ENCODE peak calls at places on chromosome 19, in eight cellular contexts. A is amniotic stem cell, E is A549, Y is HEK293T, V is nucleus accumbens, H is DMS153, C is cardiac muscle cell, J is T-cell. G is an unnamed sample.

GRCh38 chr19:1161716-1162115 is 12.4 kb downstream of the SBNO2 start:
- DNase-seq in A (no peak), E (peak), Y (peak), V (no peak), H (peak), C (no peak), J (no peak), G (no peak)

GRCh38 chr19:46000497-46001246 is 5.4 kb downstream of the CCDC61 start:
- DNase-seq in A (no peak), E (no peak), Y (peak), V (peak), H (peak), C (peak), J (peak), G (no peak)

GRCh38 chr19:17835182-17836006 is 12.4 kb downstream of the JAK3 start:
- DNase-seq in A (no peak), E (no peak), Y (no peak), V (no peak), H (no peak), C (no peak), J (no peak), G (no peak)

GRCh38 chr19:4068058-4068966 is 1.6 kb upstream of the ZBTB7A start:
- DNase-seq in A (no peak), E (no peak), Y (no peak), V (no peak), H (no peak), C (no peak), J (no peak), G (no peak)

GRCh38 chr19:10112037-10112751 is 701 bp downstream of the P2RY11 start:
- DNase-seq in A (no peak), E (peak), Y (no peak), V (no peak), H (no peak), C (no peak), J (peak), G (no peak)

GRCh38 chr19:46678110-46678732 is 17.2 kb upstream of the DACT3 start:
- DNase-seq in A (no peak), E (peak), Y (peak), V (no peak), H (no peak), C (peak), J (peak), G (no peak)

GRCh38 chr19:38329651-38330050 is 6.0 kb upstream of the CATSPERG start:
- DNase-seq in A (no peak), E (no peak), Y (no peak), V (no peak), H (no peak), C (no peak), J (no peak), G (no peak)

GRCh38 chr19:49428547-49429451 is 3.6 kb downstream of the GFY start:
- DNase-seq in A (no peak), E (no peak), Y (no peak), V (no peak), H (no peak), C (no peak), J (no peak), G (no peak)

GRCh38 chr19:3958836-3959765 is 11.8 kb downstream of the DAPK3 start:
- DNase-seq in A (no peak), E (no peak), Y (no peak), V (no peak), H (no peak), C (no peak), J (no peak), G (no peak)

GRCh38 chr19:17333611-17334413 is 843 bp downstream of the ANO8 start:
- DNase-seq in A (no peak), E (peak), Y (no peak), V (peak), H (no peak), C (no peak), J (peak), G (no peak)

GRCh38 chr19:5775668-5776309 is 8.8 kb downstream of the PRR22 start:
- DNase-seq in A (peak), E (peak), Y (no peak), V (no peak), H (no peak), C (no peak), J (no peak), G (peak)

GRCh38 chr19:46759817-46760333 is 13.6 kb upstream of the STRN4 start:
- DNase-seq in A (peak), E (peak), Y (no peak), V (no peak), H (no peak), C (no peak), J (no peak), G (no peak)

GRCh38 chr19:23686622-23687423 is at the start of gene ZNF675:
- DNase-seq in A (peak), E (peak), Y (peak), V (peak), H (peak), C (peak), J (peak), G (peak)

GRCh38 chr19:51653162-51653561 is 6.5 kb upstream of the SIGLEC14 start:
- DNase-seq in A (no peak), E (no peak), Y (no peak), V (no peak), H (no peak), C (no peak), J (no peak), G (no peak)

G was measured in NCI-H460.